ENCODE peak calls at places on chromosomes 7 and 10, in ten cellular contexts. One of them, this sample, is unnamed.
A peak's percentile ranks its signal among the peaks of the same experiment; 100 is the strongest.

GRCh38 chr10:70981936-70982335 is 93.6 kb upstream of the PCBD1 start:
- DNase-seq in A549: no peak
- DNase-seq in tibial nerve: no peak
- DNase-seq in SK-N-SH: no peak
- DNase-seq in lower lobe of right lung: no peak
- DNase-seq in heart right ventricle: no peak
- DNase-seq in mucosa of descending colon: no peak
- DNase-seq in BJ: no peak
- DNase-seq in LNCaP clone FGC: no peak
- DNase-seq in PC-3: no peak
- DNase-seq in this sample: no peak

GRCh38 chr10:95303535-95303934 is 12.7 kb upstream of the PDLIM1 start:
- DNase-seq in A549: no peak
- DNase-seq in tibial nerve: no peak
- DNase-seq in SK-N-SH: no peak
- DNase-seq in lower lobe of right lung: no peak
- DNase-seq in heart right ventricle: no peak
- DNase-seq in mucosa of descending colon: no peak
- DNase-seq in BJ: no peak
- DNase-seq in LNCaP clone FGC: no peak
- DNase-seq in PC-3: peak; percentile 42
- DNase-seq in this sample: no peak

GRCh38 chr10:12469345-12469744 is 120.0 kb downstream of the CAMK1D start:
- DNase-seq in A549: peak; percentile 63
- DNase-seq in tibial nerve: no peak
- DNase-seq in SK-N-SH: no peak
- DNase-seq in lower lobe of right lung: no peak
- DNase-seq in heart right ventricle: no peak
- DNase-seq in mucosa of descending colon: no peak
- DNase-seq in BJ: no peak
- DNase-seq in LNCaP clone FGC: no peak
- DNase-seq in PC-3: peak; percentile 50
- DNase-seq in this sample: no peak

GRCh38 chr7:45389073-45389872 is 184.9 kb upstream of the ADCY1 start:
- DNase-seq in A549: no peak
- DNase-seq in tibial nerve: no peak
- DNase-seq in SK-N-SH: no peak
- DNase-seq in lower lobe of right lung: no peak
- DNase-seq in heart right ventricle: no peak
- DNase-seq in mucosa of descending colon: no peak
- DNase-seq in BJ: no peak
- DNase-seq in LNCaP clone FGC: no peak
- DNase-seq in PC-3: no peak
- DNase-seq in this sample: no peak

GRCh38 chr10:125880719-125881118 is 373 bp downstream of the DHX32 start:
- DNase-seq in A549: no peak
- DNase-seq in tibial nerve: no peak
- DNase-seq in SK-N-SH: no peak
- DNase-seq in lower lobe of right lung: no peak
- DNase-seq in heart right ventricle: no peak
- DNase-seq in mucosa of descending colon: no peak
- DNase-seq in BJ: no peak
- DNase-seq in LNCaP clone FGC: no peak
- DNase-seq in PC-3: no peak
- DNase-seq in this sample: no peak

GRCh38 chr7:2715341-2716231 is 27.6 kb downstream of the AMZ1 start:
- DNase-seq in A549: no peak
- DNase-seq in tibial nerve: no peak
- DNase-seq in SK-N-SH: no peak
- DNase-seq in lower lobe of right lung: no peak
- DNase-seq in heart right ventricle: no peak
- DNase-seq in mucosa of descending colon: no peak
- DNase-seq in BJ: no peak
- DNase-seq in LNCaP clone FGC: no peak
- DNase-seq in PC-3: no peak
- DNase-seq in this sample: no peak

GRCh38 chr10:14554091-14554842 is 220.4 kb downstream of the FAM107B start:
- DNase-seq in A549: no peak
- DNase-seq in tibial nerve: no peak
- DNase-seq in SK-N-SH: no peak
- DNase-seq in lower lobe of right lung: no peak
- DNase-seq in heart right ventricle: no peak
- DNase-seq in mucosa of descending colon: no peak
- DNase-seq in BJ: no peak
- DNase-seq in LNCaP clone FGC: no peak
- DNase-seq in PC-3: peak; percentile 84
- DNase-seq in this sample: no peak

GRCh38 chr10:14010083-14010551 is 320.6 kb downstream of the FRMD4A start:
- DNase-seq in A549: no peak
- DNase-seq in tibial nerve: no peak
- DNase-seq in SK-N-SH: no peak
- DNase-seq in lower lobe of right lung: no peak
- DNase-seq in heart right ventricle: no peak
- DNase-seq in mucosa of descending colon: no peak
- DNase-seq in BJ: no peak
- DNase-seq in LNCaP clone FGC: no peak
- DNase-seq in PC-3: no peak
- DNase-seq in this sample: peak; percentile 80

GRCh38 chr10:95741807-95742528 is 14.0 kb upstream of the ENTPD1 start:
- DNase-seq in A549: no peak
- DNase-seq in tibial nerve: no peak
- DNase-seq in SK-N-SH: no peak
- DNase-seq in lower lobe of right lung: no peak
- DNase-seq in heart right ventricle: no peak
- DNase-seq in mucosa of descending colon: no peak
- DNase-seq in BJ: no peak
- DNase-seq in LNCaP clone FGC: no peak
- DNase-seq in PC-3: no peak
- DNase-seq in this sample: no peak

GRCh38 chr7:130352335-130353074 is 7.9 kb downstream of the CPA5 start:
- DNase-seq in A549: no peak
- DNase-seq in tibial nerve: no peak
- DNase-seq in SK-N-SH: peak; percentile 19
- DNase-seq in lower lobe of right lung: no peak
- DNase-seq in heart right ventricle: no peak
- DNase-seq in mucosa of descending colon: no peak
- DNase-seq in BJ: no peak
- DNase-seq in LNCaP clone FGC: no peak
- DNase-seq in PC-3: peak; percentile 55
- DNase-seq in this sample: no peak

GRCh38 chr10:123837771-123838170 is 53.8 kb downstream of the CPXM2 start:
- DNase-seq in A549: no peak
- DNase-seq in tibial nerve: no peak
- DNase-seq in SK-N-SH: no peak
- DNase-seq in lower lobe of right lung: no peak
- DNase-seq in heart right ventricle: no peak
- DNase-seq in mucosa of descending colon: no peak
- DNase-seq in BJ: no peak
- DNase-seq in LNCaP clone FGC: no peak
- DNase-seq in PC-3: no peak
- DNase-seq in this sample: no peak

GRCh38 chr10:126734957-126735356 is 64.5 kb upstream of the C10orf90 start:
- DNase-seq in A549: no peak
- DNase-seq in tibial nerve: no peak
- DNase-seq in SK-N-SH: no peak
- DNase-seq in lower lobe of right lung: no peak
- DNase-seq in heart right ventricle: no peak
- DNase-seq in mucosa of descending colon: no peak
- DNase-seq in BJ: no peak
- DNase-seq in LNCaP clone FGC: no peak
- DNase-seq in PC-3: no peak
- DNase-seq in this sample: no peak

GRCh38 chr7:120931243-120931642 is 19.3 kb upstream of the ING3 start:
- DNase-seq in A549: no peak
- DNase-seq in tibial nerve: no peak
- DNase-seq in SK-N-SH: no peak
- DNase-seq in lower lobe of right lung: no peak
- DNase-seq in heart right ventricle: no peak
- DNase-seq in mucosa of descending colon: no peak
- DNase-seq in BJ: no peak
- DNase-seq in LNCaP clone FGC: no peak
- DNase-seq in PC-3: peak; percentile 63
- DNase-seq in this sample: no peak

DNA sequence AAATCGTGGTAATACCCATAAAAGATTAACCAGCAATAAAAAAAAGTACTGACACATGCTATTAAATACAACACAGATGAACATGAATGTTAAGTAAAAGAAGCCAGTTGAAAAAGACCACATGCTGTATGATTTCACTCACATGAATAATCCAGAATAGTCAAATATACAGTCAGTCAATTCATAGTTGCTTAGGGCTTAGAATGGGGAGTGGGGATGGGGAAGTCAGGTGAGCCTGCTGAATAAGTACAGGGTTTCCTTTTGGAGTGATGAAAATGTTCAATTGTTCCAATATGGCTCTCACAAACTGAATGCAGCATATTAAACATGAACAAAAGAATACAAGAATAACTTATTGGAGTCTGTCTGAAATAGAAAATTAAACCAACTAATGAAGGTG is 1.8 kb downstream of the COA1 start:
- DNase-seq in A549: no peak
- DNase-seq in tibial nerve: no peak
- DNase-seq in SK-N-SH: no peak
- DNase-seq in lower lobe of right lung: no peak
- DNase-seq in heart right ventricle: no peak
- DNase-seq in mucosa of descending colon: no peak
- DNase-seq in BJ: no peak
- DNase-seq in LNCaP clone FGC: no peak
- DNase-seq in PC-3: no peak
- DNase-seq in this sample: no peak
- H3K4me3 ChIP-seq in A549: no peak overlapping the region
- H3K4me3 ChIP-seq in tibial nerve: no peak overlapping the region
- H3K4me3 ChIP-seq in SK-N-SH: no peak overlapping the region
- H3K4me3 ChIP-seq in lower lobe of right lung: no peak overlapping the region
- H3K4me3 ChIP-seq in heart right ventricle: no peak overlapping the region
- H3K4me3 ChIP-seq in mucosa of descending colon: no peak overlapping the region
- H3K4me3 ChIP-seq in BJ: no peak overlapping the region
- H3K4me3 ChIP-seq in LNCaP clone FGC: no peak overlapping the region
- H3K4me3 ChIP-seq in PC-3: peak overlapping the region; percentile 95
- H3K4me3 ChIP-seq in this sample: no peak overlapping the region

DNA sequence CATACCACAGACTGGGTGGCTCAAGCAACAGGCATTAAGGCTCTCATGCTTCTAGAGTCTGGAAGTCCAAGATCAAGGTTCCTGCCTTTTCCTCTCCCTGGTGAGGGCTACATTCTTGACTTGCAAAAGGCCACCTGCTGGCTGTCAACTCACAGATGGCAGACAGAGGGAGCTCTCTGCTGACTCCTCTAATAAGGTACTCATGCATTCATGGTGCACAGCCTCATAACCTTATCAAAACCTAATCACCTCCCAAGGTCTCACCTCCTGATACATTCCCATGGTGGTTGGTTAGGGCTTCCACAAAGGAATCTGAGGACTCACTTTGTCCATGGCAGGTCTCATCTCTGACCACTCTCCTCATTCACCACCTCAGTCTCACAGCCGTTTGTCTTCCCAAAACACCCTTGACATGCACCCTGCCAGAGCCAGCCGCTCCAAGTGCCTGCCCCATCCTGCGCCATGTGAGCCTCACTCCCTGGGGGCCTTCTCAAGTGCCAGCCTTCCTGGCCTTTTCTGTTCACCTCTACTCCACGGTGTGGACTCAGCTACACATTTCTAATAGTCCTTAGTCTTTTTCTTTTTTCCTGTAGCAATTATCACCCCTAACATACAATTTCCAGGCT is 400.3 kb upstream of the ADARB2 start:
- DNase-seq in A549: peak; percentile 8
- DNase-seq in tibial nerve: no peak
- DNase-seq in SK-N-SH: no peak
- DNase-seq in lower lobe of right lung: no peak
- DNase-seq in heart right ventricle: no peak
- DNase-seq in mucosa of descending colon: no peak
- DNase-seq in BJ: no peak
- DNase-seq in LNCaP clone FGC: peak; percentile 2
- DNase-seq in PC-3: peak; percentile 2
- DNase-seq in this sample: no peak
- TF ChIP-seq CTCF in A549: no peak
- TF ChIP-seq CTCF in tibial nerve: no peak
- TF ChIP-seq CTCF in SK-N-SH: no peak
- TF ChIP-seq CTCF in lower lobe of right lung: no peak
- TF ChIP-seq CTCF in heart right ventricle: no peak
- TF ChIP-seq CTCF in mucosa of descending colon: no peak
- TF ChIP-seq CTCF in BJ: no peak
- TF ChIP-seq CTCF in LNCaP clone FGC: peak; percentile 56
- TF ChIP-seq CTCF in PC-3: no peak
- TF ChIP-seq CTCF in this sample: no peak

GRCh38 chr10:18651324-18652007 is at the start of gene NSUN6:
- DNase-seq in A549: peak; percentile 71
- DNase-seq in tibial nerve: peak; percentile 88
- DNase-seq in SK-N-SH: peak; percentile 82
- DNase-seq in lower lobe of right lung: peak; percentile 93
- DNase-seq in heart right ventricle: peak; percentile 89
- DNase-seq in mucosa of descending colon: peak; percentile 96
- DNase-seq in BJ: no peak
- DNase-seq in LNCaP clone FGC: peak; percentile 62
- DNase-seq in PC-3: peak; percentile 73
- DNase-seq in this sample: peak; percentile 60

GRCh38 chr10:18647945-18648344 is 3.4 kb downstream of the NSUN6 start:
- DNase-seq in A549: no peak
- DNase-seq in tibial nerve: no peak
- DNase-seq in SK-N-SH: no peak
- DNase-seq in lower lobe of right lung: no peak
- DNase-seq in heart right ventricle: no peak
- DNase-seq in mucosa of descending colon: no peak
- DNase-seq in BJ: no peak
- DNase-seq in LNCaP clone FGC: no peak
- DNase-seq in PC-3: no peak
- DNase-seq in this sample: no peak

GRCh38 chr10:18653112-18653511 is 1.7 kb upstream of the NSUN6 start:
- DNase-seq in A549: no peak
- DNase-seq in tibial nerve: no peak
- DNase-seq in SK-N-SH: no peak
- DNase-seq in lower lobe of right lung: no peak
- DNase-seq in heart right ventricle: no peak
- DNase-seq in mucosa of descending colon: no peak
- DNase-seq in BJ: no peak
- DNase-seq in LNCaP clone FGC: no peak
- DNase-seq in PC-3: no peak
- DNase-seq in this sample: no peak

GRCh38 chr10:18649364-18649959 is 1.9 kb downstream of the NSUN6 start:
- DNase-seq in A549: no peak
- DNase-seq in tibial nerve: no peak
- DNase-seq in SK-N-SH: no peak
- DNase-seq in lower lobe of right lung: no peak
- DNase-seq in heart right ventricle: no peak
- DNase-seq in mucosa of descending colon: no peak
- DNase-seq in BJ: no peak
- DNase-seq in LNCaP clone FGC: no peak
- DNase-seq in PC-3: no peak
- DNase-seq in this sample: no peak

GRCh38 chr10:18650618-18651017 is 769 bp downstream of the NSUN6 start:
- DNase-seq in A549: no peak
- DNase-seq in tibial nerve: no peak
- DNase-seq in SK-N-SH: no peak
- DNase-seq in lower lobe of right lung: no peak
- DNase-seq in heart right ventricle: no peak
- DNase-seq in mucosa of descending colon: no peak
- DNase-seq in BJ: no peak
- DNase-seq in LNCaP clone FGC: no peak
- DNase-seq in PC-3: no peak
- DNase-seq in this sample: no peak
- H3K4me3 ChIP-seq in A549: peak overlapping the region; percentile 86
- H3K4me3 ChIP-seq in tibial nerve: peak overlapping the region; percentile 74
- H3K4me3 ChIP-seq in SK-N-SH: peak overlapping the region; percentile 85
- H3K4me3 ChIP-seq in lower lobe of right lung: peak overlapping the region; percentile 83
- H3K4me3 ChIP-seq in heart right ventricle: peak overlapping the region; percentile 71
- H3K4me3 ChIP-seq in mucosa of descending colon: peak overlapping the region; percentile 52
- H3K4me3 ChIP-seq in BJ: peak overlapping the region; percentile 61
- H3K4me3 ChIP-seq in LNCaP clone FGC: peak overlapping the region; percentile 88
- H3K4me3 ChIP-seq in PC-3: peak overlapping the region; percentile 75
- H3K4me3 ChIP-seq in this sample: peak overlapping the region; percentile 53

GRCh38 chr7:55180821-55181542 is 162.2 kb downstream of the EGFR start:
- DNase-seq in A549: no peak
- DNase-seq in tibial nerve: no peak
- DNase-seq in SK-N-SH: no peak
- DNase-seq in lower lobe of right lung: no peak
- DNase-seq in heart right ventricle: no peak
- DNase-seq in mucosa of descending colon: no peak
- DNase-seq in BJ: no peak
- DNase-seq in LNCaP clone FGC: peak; percentile 98
- DNase-seq in PC-3: no peak
- DNase-seq in this sample: no peak
- TF ChIP-seq CTCF in A549: no peak
- TF ChIP-seq CTCF in tibial nerve: no peak
- TF ChIP-seq CTCF in SK-N-SH: no peak
- TF ChIP-seq CTCF in lower lobe of right lung: no peak
- TF ChIP-seq CTCF in heart right ventricle: no peak
- TF ChIP-seq CTCF in mucosa of descending colon: no peak
- TF ChIP-seq CTCF in BJ: no peak
- TF ChIP-seq CTCF in LNCaP clone FGC: peak; percentile 85
- TF ChIP-seq CTCF in PC-3: no peak
- TF ChIP-seq CTCF in this sample: no peak

This sample was measured in HFF-Myc.